ENCODE peak calls at places on chromosomes 7 and 10, in nine cellular contexts. J is CD8-positive, alpha-beta memory T cell; E is GM23248; B is BJ; Z is cardiac muscle cell; L is A549; W is mucosa of descending colon; R is GM12878; X is left lung. O is an unnamed sample.

GRCh38 chr7:117123311-117123926 is 170.1 kb downstream of the ST7 start:
- DNase-seq in L (no peak), J (no peak), W (no peak), X (no peak), E (no peak), Z (no peak), B (no peak), R (no peak), O (no peak)

GRCh38 chr7:157714166-157715070 is 377.6 kb downstream of the DNAJB6 start:
- DNase-seq in L (no peak), W (no peak), Z (no peak), R (no peak), B (no peak), J (peak), X (no peak), E (no peak), O (no peak)

GRCh38 chr7:158061031-158061630 is 526.5 kb downstream of the PTPRN2 start:
- DNase-seq in W (no peak), R (no peak), B (no peak), X (peak), J (peak), Z (no peak), L (no peak), E (no peak), O (no peak)

GRCh38 chr7:69517985-69518731 is 80.1 kb upstream of the AUTS2 start:
- DNase-seq in B (no peak), J (no peak), X (no peak), W (no peak), E (no peak), R (no peak), L (no peak), Z (no peak), O (no peak)

GRCh38 chr10:36989233-36989632 is 136.2 kb upstream of the ANKRD30A start:
- DNase-seq in B (no peak), W (no peak), J (no peak), R (no peak), E (no peak), Z (no peak), X (no peak), L (no peak), O (no peak)

GRCh38 chr7:151062399-151063211 is 3.2 kb downstream of the SLC4A2 start:
- DNase-seq in J (no peak), B (no peak), E (peak), Z (peak), L (peak), W (peak), R (no peak), X (peak), O (no peak)

GRCh38 chr10:129771024-129771423 is 193.1 kb downstream of the EBF3 start:
- DNase-seq in W (no peak), J (no peak), E (no peak), L (no peak), X (no peak), Z (peak), B (no peak), R (no peak), O (no peak)

GRCh38 chr7:39615350-39615975 is 7.9 kb upstream of the RALA start:
- DNase-seq in J (no peak), L (no peak), R (no peak), E (no peak), X (no peak), W (no peak), B (no peak), Z (no peak), O (no peak)

GRCh38 chr10:90856261-90856660 is 1.6 kb downstream of the HTR7 start:
- DNase-seq in R (no peak), B (no peak), W (no peak), L (no peak), J (no peak), X (no peak), E (no peak), Z (peak), O (no peak)

GRCh38 chr7:131272086-131272485 is 55.6 kb upstream of the MKLN1 start:
- DNase-seq in W (no peak), L (no peak), B (no peak), Z (no peak), E (no peak), J (no peak), X (no peak), R (no peak), O (no peak)

GRCh38 chr7:1087462-1087809 is 477 bp upstream of the GPER1 start:
- DNase-seq in W (no peak), J (no peak), E (peak), R (no peak), X (no peak), Z (no peak), L (no peak), B (no peak), O (peak)

GRCh38 chr7:50304158-50304910 is at the start of gene IKZF1:
- DNase-seq in J (peak), Z (peak), X (peak), W (peak), E (peak), L (no peak), B (no peak), R (no peak), O (no peak)

GRCh38 chr7:38016567-38016966 is 96.1 kb downstream of the EPDR1 start:
- DNase-seq in J (no peak), L (no peak), Z (no peak), X (no peak), B (no peak), E (no peak), R (no peak), W (no peak), O (no peak)

DNA sequence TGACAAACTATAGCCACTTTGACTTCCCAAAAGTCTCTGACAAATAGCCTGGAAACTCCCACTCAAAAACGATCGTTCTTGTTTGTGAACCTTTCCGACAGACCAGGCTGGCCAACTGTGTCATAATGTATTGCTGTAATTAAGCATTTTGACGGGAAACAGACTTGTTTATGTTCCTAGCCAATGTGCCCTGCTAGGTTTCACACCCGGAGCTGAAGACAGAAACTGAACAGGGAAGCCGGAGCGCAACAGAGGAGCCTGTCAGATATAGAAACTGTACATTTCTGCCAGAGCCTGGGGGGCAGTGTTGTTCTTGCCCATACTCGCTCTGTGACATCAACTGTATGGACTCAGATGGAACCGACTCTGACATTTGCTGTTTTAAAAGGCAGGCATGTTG is 55.3 kb upstream of the C7orf33 start:
- DNase-seq in J (no peak), Z (peak), L (no peak), B (no peak), X (no peak), E (no peak), W (peak), R (no peak), O (no peak)
- H3K4me3 ChIP-seq in J (no peak), Z (no peak), L (no peak), B (no peak), X (no peak), E (no peak), W (no peak), R (no peak), O (no peak)

GRCh38 chr7:6613706-6614105 is 1.7 kb upstream of the ZNF853 start:
- DNase-seq in B (no peak), W (no peak), J (no peak), L (no peak), Z (no peak), R (no peak), E (no peak), X (no peak), O (no peak)

GRCh38 chr7:6614941-6615737 is at the start of gene ZNF853:
- DNase-seq in Z (peak), X (no peak), R (no peak), J (no peak), L (no peak), E (no peak), W (no peak), B (no peak), O (no peak)

GRCh38 chr7:6618621-6619020 is 3.2 kb downstream of the ZNF853 start:
- DNase-seq in Z (no peak), L (no peak), B (no peak), E (peak), W (no peak), X (no peak), R (no peak), J (no peak), O (no peak)

GRCh38 chr7:6616854-6617643 is 1.6 kb downstream of the ZNF853 start:
- DNase-seq in X (no peak), Z (no peak), W (no peak), B (no peak), R (no peak), E (no peak), L (no peak), J (no peak), O (no peak)

DNA sequence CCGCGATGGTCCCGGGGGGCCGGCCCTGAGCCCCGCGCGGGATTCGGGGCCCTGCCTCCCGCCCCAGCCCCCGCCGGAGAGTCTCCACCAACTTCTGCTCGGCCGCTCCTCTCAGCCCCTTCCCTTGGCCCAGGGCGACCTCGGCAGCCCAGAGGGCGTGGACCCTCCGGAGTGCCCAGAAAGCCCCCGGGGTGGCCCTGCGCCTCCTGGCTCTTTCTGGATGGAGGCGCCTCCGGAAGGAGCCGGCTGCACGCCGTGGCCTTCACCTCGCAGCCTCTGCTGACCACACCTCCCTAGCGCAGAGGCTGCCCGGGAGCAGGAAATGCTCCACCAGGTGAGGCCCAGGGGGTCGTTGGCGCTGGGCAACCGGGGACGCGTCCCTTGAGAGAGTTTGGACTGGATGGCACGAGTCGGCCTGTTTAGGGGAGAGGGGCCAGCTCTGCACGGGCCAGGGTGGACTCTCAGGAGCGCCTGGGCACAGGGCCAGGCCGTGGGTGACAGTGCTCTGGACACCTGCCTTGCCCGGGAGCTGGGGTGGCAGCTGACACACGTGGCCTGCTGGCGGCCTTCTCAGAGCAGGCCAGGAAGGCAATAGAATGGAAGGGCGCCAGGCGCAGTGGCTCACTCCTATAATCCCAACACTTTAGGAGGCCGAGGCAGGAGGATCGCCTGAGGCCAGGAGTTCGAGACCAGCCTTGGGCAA is 594 bp downstream of the ZNF853 start:
- DNase-seq in W (no peak), J (no peak), E (no peak), B (no peak), L (no peak), Z (peak), X (no peak), R (no peak), O (no peak)
- H3K4me3 ChIP-seq in W (no peak), J (peak), E (no peak), B (peak), L (peak), Z (peak), X (peak), R (no peak), O (peak)

DNA sequence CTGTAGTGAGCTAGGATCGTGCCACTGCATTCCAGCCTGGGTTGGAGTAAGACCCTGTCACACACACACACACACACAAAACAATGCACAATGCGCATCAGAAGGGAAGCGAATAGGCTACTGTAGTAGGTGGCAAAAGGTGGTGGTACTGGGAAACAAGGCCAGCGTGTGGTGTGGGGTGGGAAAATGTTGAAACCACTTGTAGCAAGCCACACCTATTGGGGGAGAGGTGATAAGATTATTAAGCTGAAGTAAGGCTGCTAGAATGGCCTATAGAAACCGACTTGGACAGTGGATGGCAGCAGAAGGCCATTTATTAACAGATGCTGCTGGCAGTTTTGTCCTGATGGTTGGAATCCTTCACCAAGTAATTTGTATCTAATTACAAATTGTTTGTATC is 7.2 kb upstream of the CHCHD1 start:
- DNase-seq in B (no peak), W (no peak), X (no peak), J (no peak), E (peak), R (no peak), Z (peak), L (no peak), O (no peak)
- H3K4me3 ChIP-seq in B (peak), W (no peak), X (peak), J (peak), E (peak), R (peak), Z (peak), L (peak), O (peak)

DNA sequence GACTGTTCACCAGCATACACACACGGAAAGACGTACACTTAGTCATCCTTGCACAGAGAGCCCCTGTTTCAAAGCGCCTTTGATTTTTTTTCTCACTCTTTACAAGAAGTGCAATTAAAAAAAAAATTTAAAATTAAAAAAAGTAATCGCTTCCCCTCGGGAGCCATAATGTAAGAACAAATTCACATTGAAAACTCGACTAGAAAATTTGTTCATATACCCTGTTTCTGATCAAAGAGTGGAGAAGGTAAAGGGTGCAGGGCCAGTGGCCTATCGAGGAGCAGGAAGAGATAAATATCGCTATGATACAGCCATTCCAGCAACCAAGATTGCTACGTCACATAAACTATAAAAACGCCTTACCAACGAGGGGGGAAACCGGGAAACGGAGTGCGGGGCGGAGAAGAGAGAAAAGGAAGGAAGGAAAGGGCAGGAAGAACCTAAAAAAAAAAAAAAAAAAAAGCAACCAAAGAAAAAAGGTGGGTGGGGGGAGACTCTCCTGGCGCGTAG is 5.0 kb upstream of the HOXA2 start:
- DNase-seq in J (no peak), Z (no peak), X (no peak), E (no peak), R (no peak), B (no peak), W (peak), L (no peak), O (no peak)
- H3K4me3 ChIP-seq in J (no peak), Z (no peak), X (peak), E (no peak), R (no peak), B (no peak), W (no peak), L (no peak), O (no peak)

DNA sequence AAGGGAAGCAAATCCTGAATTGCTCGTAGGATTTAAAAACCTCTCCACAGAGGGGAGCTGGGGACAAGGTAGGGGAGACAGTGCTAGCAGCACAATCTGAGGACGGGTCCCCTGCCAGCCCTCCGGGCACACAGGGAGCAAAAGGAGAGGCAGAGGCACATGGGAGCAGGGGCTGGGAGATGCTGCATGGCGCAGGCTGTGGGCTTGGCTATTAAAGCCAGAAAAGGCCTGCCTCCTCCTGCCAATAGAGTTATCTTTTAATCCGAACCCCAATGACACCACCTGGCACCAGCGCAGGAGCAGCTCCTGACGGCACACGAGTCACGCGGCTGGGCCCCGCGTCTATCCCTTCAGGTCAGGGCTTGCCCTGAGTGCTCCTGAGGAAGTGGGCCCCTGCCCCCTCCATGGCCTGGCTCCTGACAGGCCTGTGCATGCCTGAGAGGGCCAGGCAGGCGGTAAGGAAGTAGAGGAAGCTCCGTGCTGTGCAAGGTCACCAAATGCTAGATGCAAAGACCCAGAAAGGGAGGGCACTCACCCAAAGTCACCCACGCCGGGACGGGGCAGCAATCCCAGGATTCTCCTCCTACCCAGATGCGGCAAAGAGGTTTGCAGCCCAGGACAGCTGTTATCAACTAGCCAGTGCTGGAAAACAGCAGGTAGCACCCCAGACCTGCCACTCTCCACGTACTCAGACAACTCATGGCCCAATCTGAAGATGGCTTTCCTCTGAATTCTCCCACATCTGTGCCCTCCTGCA is 28.1 kb downstream of the DLG5 start:
- DNase-seq in B (no peak), J (no peak), R (no peak), Z (peak), E (no peak), L (no peak), W (no peak), X (no peak), O (no peak)
- H3K4me3 ChIP-seq in B (no peak), J (no peak), R (no peak), Z (no peak), E (no peak), L (no peak), W (no peak), X (no peak), O (no peak)

GRCh38 chr7:81725003-81725402 is 44.8 kb downstream of the HGF start:
- DNase-seq in X (no peak), R (no peak), W (no peak), E (peak), B (peak), Z (no peak), J (no peak), L (no peak), O (no peak)
- H3K4me3 ChIP-seq in X (no peak), R (no peak), W (no peak), E (peak), B (no peak), Z (no peak), J (no peak), L (no peak), O (no peak)

GRCh38 chr7:155204744-155205367 is 92.8 kb upstream of the INSIG1 start:
- DNase-seq in E (no peak), L (no peak), W (no peak), J (no peak), R (no peak), Z (no peak), B (no peak), X (no peak), O (no peak)

GRCh38 chr7:155206286-155207020 is 91.2 kb upstream of the INSIG1 start:
- DNase-seq in J (peak), R (peak), Z (no peak), E (peak), L (no peak), B (peak), W (peak), X (peak), O (peak)

GRCh38 chr7:155203882-155204691 is 93.6 kb upstream of the INSIG1 start:
- DNase-seq in B (no peak), W (no peak), X (peak), J (no peak), Z (no peak), R (no peak), E (no peak), L (no peak), O (no peak)

GRCh38 chr7:155207335-155208002 is 90.2 kb upstream of the INSIG1 start:
- DNase-seq in L (no peak), W (no peak), B (no peak), R (no peak), E (no peak), X (no peak), Z (no peak), J (no peak), O (no peak)

DNA sequence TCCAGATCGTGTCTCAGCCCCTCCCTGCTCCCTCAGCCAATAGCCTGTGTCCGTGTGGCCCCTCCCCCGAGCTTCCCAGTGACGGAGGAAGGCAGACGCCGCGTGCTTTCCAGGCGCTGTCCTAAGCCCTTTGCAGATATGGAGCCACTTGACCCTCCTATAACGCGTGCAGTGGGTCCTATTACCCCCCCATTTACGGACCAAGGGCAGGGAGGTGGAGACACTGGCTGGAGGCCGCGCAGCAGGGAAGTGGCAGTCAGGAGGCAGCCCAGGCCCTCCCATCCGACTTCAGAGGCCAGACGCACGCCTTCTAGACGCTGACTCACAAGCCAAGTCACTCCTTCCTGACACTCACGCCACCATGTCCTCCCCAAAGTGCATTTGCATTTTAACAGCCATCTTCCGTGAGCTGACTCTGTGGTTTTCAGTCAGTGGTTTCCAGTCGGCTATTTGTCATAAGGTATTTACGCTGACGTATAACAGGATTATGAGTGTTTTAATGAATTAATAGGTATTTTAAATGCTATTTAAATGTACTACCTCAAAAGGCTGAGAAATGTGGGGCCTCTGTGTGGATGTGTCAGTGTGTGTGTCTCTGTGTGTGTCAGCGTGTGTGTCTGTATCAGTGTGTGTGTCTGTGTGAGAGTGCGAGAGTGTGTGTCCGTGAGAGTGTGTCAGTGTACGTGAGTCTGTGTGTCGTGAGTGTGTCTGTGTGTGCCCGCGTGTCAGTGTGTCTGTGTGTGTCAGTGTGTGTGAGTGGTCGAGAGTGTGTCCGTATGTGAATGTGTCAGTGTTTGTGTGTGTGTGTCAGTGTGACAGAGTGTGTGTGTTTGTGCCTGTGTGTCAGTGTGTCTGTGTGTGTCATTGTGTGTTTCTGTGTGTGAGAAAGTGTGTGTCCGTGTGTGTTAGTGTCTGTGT is 92.1 kb upstream of the INSIG1 start:
- DNase-seq in L (peak), B (peak), R (peak), W (peak), Z (no peak), J (peak), X (peak), E (peak), O (peak)
- H3K4me3 ChIP-seq in L (peak), B (peak), R (peak), W (no peak), Z (no peak), J (peak), X (peak), E (peak), O (peak)